ENCODE peak calls at places on chromosome 22, in nine cellular contexts. One of them, this sample, is unnamed.

GRCh38 chr22:35749808-35750207 is 32.1 kb downstream of the APOL5 start:
- DNase-seq in foreskin fibroblast: peak; percentile 76
- DNase-seq in cardiac muscle cell: peak; percentile 36
- DNase-seq in endothelial cell: no peak
- DNase-seq in upper lobe of right lung: no peak
- DNase-seq in GM06990: peak; percentile 41
- DNase-seq in stomach: no peak
- DNase-seq in CD8-positive, alpha-beta T cell: no peak
- DNase-seq in neural progenitor cell: no peak
- DNase-seq in this sample: peak; percentile 30

GRCh38 chr22:17434856-17435255 is 65.6 kb downstream of the CECR2 start:
- DNase-seq in CD8-positive, alpha-beta T cell: no peak
- DNase-seq in endothelial cell: no peak
- DNase-seq in GM06990: no peak
- DNase-seq in upper lobe of right lung: no peak
- DNase-seq in foreskin fibroblast: no peak
- DNase-seq in neural progenitor cell: no peak
- DNase-seq in stomach: no peak
- DNase-seq in cardiac muscle cell: no peak
- DNase-seq in this sample: no peak

GRCh38 chr22:20601308-20601707 is 93.9 kb downstream of the MED15 start:
- DNase-seq in GM06990: no peak
- DNase-seq in CD8-positive, alpha-beta T cell: no peak
- DNase-seq in foreskin fibroblast: no peak
- DNase-seq in cardiac muscle cell: no peak
- DNase-seq in upper lobe of right lung: no peak
- DNase-seq in endothelial cell: no peak
- DNase-seq in stomach: no peak
- DNase-seq in neural progenitor cell: no peak
- DNase-seq in this sample: no peak

GRCh38 chr22:50307891-50308596 is 598 bp upstream of the PLXNB2 start:
- DNase-seq in GM06990: peak; percentile 58
- DNase-seq in neural progenitor cell: no peak
- DNase-seq in endothelial cell: no peak
- DNase-seq in cardiac muscle cell: no peak
- DNase-seq in upper lobe of right lung: no peak
- DNase-seq in stomach: no peak
- DNase-seq in foreskin fibroblast: no peak
- DNase-seq in CD8-positive, alpha-beta T cell: no peak
- DNase-seq in this sample: no peak

GRCh38 chr22:43897751-43898261 is 6.0 kb upstream of the PNPLA5 start:
- DNase-seq in upper lobe of right lung: no peak
- DNase-seq in neural progenitor cell: no peak
- DNase-seq in stomach: no peak
- DNase-seq in cardiac muscle cell: no peak
- DNase-seq in GM06990: no peak
- DNase-seq in CD8-positive, alpha-beta T cell: no peak
- DNase-seq in foreskin fibroblast: peak; percentile 57
- DNase-seq in endothelial cell: no peak
- DNase-seq in this sample: no peak

GRCh38 chr22:36641902-36642640 is 61.5 kb downstream of the CACNG2 start:
- DNase-seq in foreskin fibroblast: peak; percentile 81
- DNase-seq in upper lobe of right lung: no peak
- DNase-seq in endothelial cell: no peak
- DNase-seq in GM06990: no peak
- DNase-seq in CD8-positive, alpha-beta T cell: no peak
- DNase-seq in cardiac muscle cell: no peak
- DNase-seq in stomach: no peak
- DNase-seq in neural progenitor cell: no peak
- DNase-seq in this sample: no peak

GRCh38 chr22:43707650-43708049 is 104.5 kb downstream of the EFCAB6 start:
- DNase-seq in upper lobe of right lung: no peak
- DNase-seq in stomach: no peak
- DNase-seq in foreskin fibroblast: peak; percentile 5
- DNase-seq in neural progenitor cell: no peak
- DNase-seq in endothelial cell: no peak
- DNase-seq in CD8-positive, alpha-beta T cell: no peak
- DNase-seq in cardiac muscle cell: no peak
- DNase-seq in GM06990: no peak
- DNase-seq in this sample: no peak

GRCh38 chr22:17201285-17201945 is 17.8 kb downstream of the ADA2 start:
- DNase-seq in neural progenitor cell: peak; percentile 32
- DNase-seq in upper lobe of right lung: no peak
- DNase-seq in stomach: no peak
- DNase-seq in cardiac muscle cell: peak; percentile 25
- DNase-seq in foreskin fibroblast: peak; percentile 42
- DNase-seq in GM06990: no peak
- DNase-seq in CD8-positive, alpha-beta T cell: no peak
- DNase-seq in endothelial cell: no peak
- DNase-seq in this sample: no peak

GRCh38 chr22:42947211-42947990 is 67.5 kb downstream of the PACSIN2 start:
- DNase-seq in upper lobe of right lung: no peak
- DNase-seq in stomach: peak; percentile 89
- DNase-seq in foreskin fibroblast: no peak
- DNase-seq in neural progenitor cell: peak; percentile 28
- DNase-seq in GM06990: no peak
- DNase-seq in CD8-positive, alpha-beta T cell: no peak
- DNase-seq in cardiac muscle cell: peak; percentile 42
- DNase-seq in endothelial cell: no peak
- DNase-seq in this sample: no peak

GRCh38 chr22:31944700-31945477 is 554 bp downstream of the YWHAH start:
- DNase-seq in endothelial cell: peak; percentile 37
- DNase-seq in neural progenitor cell: no peak
- DNase-seq in cardiac muscle cell: peak; percentile 52
- DNase-seq in CD8-positive, alpha-beta T cell: peak; percentile 13
- DNase-seq in upper lobe of right lung: peak; percentile 83
- DNase-seq in foreskin fibroblast: no peak
- DNase-seq in stomach: peak; percentile 52
- DNase-seq in GM06990: peak; percentile 27
- DNase-seq in this sample: no peak

GRCh38 chr22:36317658-36318271 is 64.8 kb downstream of the APOL1 start:
- DNase-seq in stomach: no peak
- DNase-seq in upper lobe of right lung: no peak
- DNase-seq in foreskin fibroblast: no peak
- DNase-seq in CD8-positive, alpha-beta T cell: no peak
- DNase-seq in GM06990: no peak
- DNase-seq in endothelial cell: no peak
- DNase-seq in cardiac muscle cell: no peak
- DNase-seq in neural progenitor cell: no peak
- DNase-seq in this sample: no peak

GRCh38 chr22:35477911-35478582 is 62.6 kb upstream of the RASD2 start:
- DNase-seq in endothelial cell: no peak
- DNase-seq in neural progenitor cell: no peak
- DNase-seq in CD8-positive, alpha-beta T cell: no peak
- DNase-seq in stomach: no peak
- DNase-seq in cardiac muscle cell: no peak
- DNase-seq in upper lobe of right lung: no peak
- DNase-seq in foreskin fibroblast: peak; percentile 50
- DNase-seq in GM06990: no peak
- DNase-seq in this sample: no peak

GRCh38 chr22:48593551-48593950 is 1234.1 kb downstream of the BRD1 start:
- DNase-seq in CD8-positive, alpha-beta T cell: no peak
- DNase-seq in cardiac muscle cell: no peak
- DNase-seq in neural progenitor cell: no peak
- DNase-seq in upper lobe of right lung: no peak
- DNase-seq in foreskin fibroblast: no peak
- DNase-seq in endothelial cell: no peak
- DNase-seq in GM06990: no peak
- DNase-seq in stomach: no peak
- DNase-seq in this sample: no peak

GRCh38 chr22:37187552-37187890 is 526 bp downstream of the C1QTNF6 start:
- DNase-seq in CD8-positive, alpha-beta T cell: no peak
- DNase-seq in GM06990: no peak
- DNase-seq in upper lobe of right lung: no peak
- DNase-seq in cardiac muscle cell: peak; percentile 23
- DNase-seq in endothelial cell: no peak
- DNase-seq in stomach: peak; percentile 38
- DNase-seq in foreskin fibroblast: peak; percentile 74
- DNase-seq in neural progenitor cell: no peak
- DNase-seq in this sample: no peak

GRCh38 chr22:41922940-41923594 is 3.5 kb downstream of the TNFRSF13C start:
- DNase-seq in endothelial cell: no peak
- DNase-seq in foreskin fibroblast: no peak
- DNase-seq in upper lobe of right lung: no peak
- DNase-seq in GM06990: no peak
- DNase-seq in cardiac muscle cell: no peak
- DNase-seq in stomach: no peak
- DNase-seq in neural progenitor cell: no peak
- DNase-seq in CD8-positive, alpha-beta T cell: no peak
- DNase-seq in this sample: no peak

GRCh38 chr22:17346578-17346977 is 22.7 kb upstream of the CECR2 start:
- DNase-seq in GM06990: no peak
- DNase-seq in upper lobe of right lung: no peak
- DNase-seq in neural progenitor cell: no peak
- DNase-seq in cardiac muscle cell: no peak
- DNase-seq in endothelial cell: no peak
- DNase-seq in foreskin fibroblast: no peak
- DNase-seq in CD8-positive, alpha-beta T cell: no peak
- DNase-seq in stomach: no peak
- DNase-seq in this sample: no peak

GRCh38 chr22:29136715-29137700 is 64.2 kb downstream of the KREMEN1 start:
- DNase-seq in neural progenitor cell: no peak
- DNase-seq in endothelial cell: no peak
- DNase-seq in upper lobe of right lung: no peak
- DNase-seq in cardiac muscle cell: no peak
- DNase-seq in stomach: no peak
- DNase-seq in GM06990: no peak
- DNase-seq in foreskin fibroblast: no peak
- DNase-seq in CD8-positive, alpha-beta T cell: no peak
- DNase-seq in this sample: no peak

GRCh38 chr22:29744902-29745301 is 21.9 kb downstream of the ZMAT5 start:
- DNase-seq in stomach: peak; percentile 35
- DNase-seq in neural progenitor cell: no peak
- DNase-seq in endothelial cell: no peak
- DNase-seq in upper lobe of right lung: no peak
- DNase-seq in GM06990: no peak
- DNase-seq in CD8-positive, alpha-beta T cell: no peak
- DNase-seq in cardiac muscle cell: no peak
- DNase-seq in foreskin fibroblast: peak; percentile 93
- DNase-seq in this sample: no peak

GRCh38 chr22:44426981-44427380 is 71.1 kb downstream of the RTL6 start:
- DNase-seq in cardiac muscle cell: no peak
- DNase-seq in foreskin fibroblast: no peak
- DNase-seq in CD8-positive, alpha-beta T cell: no peak
- DNase-seq in upper lobe of right lung: peak; percentile 30
- DNase-seq in GM06990: no peak
- DNase-seq in neural progenitor cell: no peak
- DNase-seq in endothelial cell: no peak
- DNase-seq in stomach: no peak
- DNase-seq in this sample: no peak

GRCh38 chr22:44999231-44999630 is 10.6 kb downstream of the PHF21B start:
- DNase-seq in CD8-positive, alpha-beta T cell: no peak
- DNase-seq in upper lobe of right lung: no peak
- DNase-seq in stomach: no peak
- DNase-seq in neural progenitor cell: no peak
- DNase-seq in cardiac muscle cell: no peak
- DNase-seq in GM06990: no peak
- DNase-seq in endothelial cell: no peak
- DNase-seq in foreskin fibroblast: no peak
- DNase-seq in this sample: no peak

GRCh38 chr22:22195265-22196017 is 49.1 kb upstream of the VPREB1 start:
- DNase-seq in cardiac muscle cell: peak; percentile 74
- DNase-seq in GM06990: peak; percentile 77
- DNase-seq in endothelial cell: peak; percentile 80
- DNase-seq in stomach: peak; percentile 83
- DNase-seq in foreskin fibroblast: peak; percentile 61
- DNase-seq in neural progenitor cell: peak; percentile 90
- DNase-seq in upper lobe of right lung: peak; percentile 83
- DNase-seq in CD8-positive, alpha-beta T cell: peak; percentile 79
- DNase-seq in this sample: peak; percentile 87
- TF ChIP-seq CTCF in cardiac muscle cell: peak; percentile 88
- TF ChIP-seq CTCF in GM06990: peak; percentile 94
- TF ChIP-seq CTCF in endothelial cell: peak; percentile 97
- TF ChIP-seq CTCF in stomach: peak; percentile 83
- TF ChIP-seq CTCF in foreskin fibroblast: peak; percentile 71
- TF ChIP-seq CTCF in neural progenitor cell: peak; percentile 96
- TF ChIP-seq CTCF in upper lobe of right lung: peak; percentile 80
- TF ChIP-seq CTCF in CD8-positive, alpha-beta T cell: peak; percentile 95
- TF ChIP-seq CTCF in this sample: peak; percentile 91

GRCh38 chr22:39638958-39639357 is 68.4 kb downstream of the CACNA1I start:
- DNase-seq in endothelial cell: no peak
- DNase-seq in neural progenitor cell: no peak
- DNase-seq in stomach: no peak
- DNase-seq in CD8-positive, alpha-beta T cell: no peak
- DNase-seq in cardiac muscle cell: no peak
- DNase-seq in upper lobe of right lung: no peak
- DNase-seq in GM06990: no peak
- DNase-seq in foreskin fibroblast: peak; percentile 25
- DNase-seq in this sample: no peak
- TF ChIP-seq CTCF in endothelial cell: no peak
- TF ChIP-seq CTCF in neural progenitor cell: no peak
- TF ChIP-seq CTCF in stomach: no peak
- TF ChIP-seq CTCF in CD8-positive, alpha-beta T cell: no peak
- TF ChIP-seq CTCF in cardiac muscle cell: no peak
- TF ChIP-seq CTCF in upper lobe of right lung: no peak
- TF ChIP-seq CTCF in GM06990: no peak
- TF ChIP-seq CTCF in foreskin fibroblast: no peak
- TF ChIP-seq CTCF in this sample: no peak

GRCh38 chr22:27329471-27329870 is 472.1 kb downstream of the MN1 start:
- DNase-seq in GM06990: no peak
- DNase-seq in cardiac muscle cell: peak; percentile 36
- DNase-seq in neural progenitor cell: peak; percentile 68
- DNase-seq in endothelial cell: no peak
- DNase-seq in upper lobe of right lung: no peak
- DNase-seq in foreskin fibroblast: no peak
- DNase-seq in CD8-positive, alpha-beta T cell: no peak
- DNase-seq in stomach: no peak
- DNase-seq in this sample: no peak
- TF ChIP-seq CTCF in GM06990: no peak
- TF ChIP-seq CTCF in cardiac muscle cell: no peak
- TF ChIP-seq CTCF in neural progenitor cell: no peak
- TF ChIP-seq CTCF in endothelial cell: no peak
- TF ChIP-seq CTCF in upper lobe of right lung: no peak
- TF ChIP-seq CTCF in foreskin fibroblast: no peak
- TF ChIP-seq CTCF in CD8-positive, alpha-beta T cell: no peak
- TF ChIP-seq CTCF in stomach: no peak
- TF ChIP-seq CTCF in this sample: no peak

GRCh38 chr22:39408807-39409206 is 9.2 kb downstream of the TAB1 start:
- DNase-seq in neural progenitor cell: no peak
- DNase-seq in foreskin fibroblast: no peak
- DNase-seq in GM06990: no peak
- DNase-seq in stomach: no peak
- DNase-seq in CD8-positive, alpha-beta T cell: no peak
- DNase-seq in cardiac muscle cell: no peak
- DNase-seq in upper lobe of right lung: no peak
- DNase-seq in endothelial cell: no peak
- DNase-seq in this sample: no peak

GRCh38 chr22:39409630-39410029 is 10.1 kb downstream of the TAB1 start:
- DNase-seq in GM06990: no peak
- DNase-seq in foreskin fibroblast: no peak
- DNase-seq in upper lobe of right lung: no peak
- DNase-seq in neural progenitor cell: no peak
- DNase-seq in cardiac muscle cell: no peak
- DNase-seq in endothelial cell: no peak
- DNase-seq in CD8-positive, alpha-beta T cell: no peak
- DNase-seq in stomach: no peak
- DNase-seq in this sample: no peak

GRCh38 chr22:39405346-39406085 is 5.9 kb downstream of the TAB1 start:
- DNase-seq in GM06990: no peak
- DNase-seq in CD8-positive, alpha-beta T cell: no peak
- DNase-seq in foreskin fibroblast: peak; percentile 84
- DNase-seq in neural progenitor cell: peak; percentile 18
- DNase-seq in cardiac muscle cell: peak; percentile 19
- DNase-seq in endothelial cell: no peak
- DNase-seq in stomach: no peak
- DNase-seq in upper lobe of right lung: no peak
- DNase-seq in this sample: no peak

GRCh38 chr22:39408173-39408572 is 8.6 kb downstream of the TAB1 start:
- DNase-seq in cardiac muscle cell: no peak
- DNase-seq in stomach: no peak
- DNase-seq in GM06990: no peak
- DNase-seq in endothelial cell: no peak
- DNase-seq in upper lobe of right lung: no peak
- DNase-seq in neural progenitor cell: no peak
- DNase-seq in foreskin fibroblast: no peak
- DNase-seq in CD8-positive, alpha-beta T cell: no peak
- DNase-seq in this sample: no peak
- TF ChIP-seq CTCF in cardiac muscle cell: no peak
- TF ChIP-seq CTCF in stomach: no peak
- TF ChIP-seq CTCF in GM06990: no peak
- TF ChIP-seq CTCF in endothelial cell: no peak
- TF ChIP-seq CTCF in upper lobe of right lung: no peak
- TF ChIP-seq CTCF in neural progenitor cell: no peak
- TF ChIP-seq CTCF in foreskin fibroblast: no peak
- TF ChIP-seq CTCF in CD8-positive, alpha-beta T cell: no peak
- TF ChIP-seq CTCF in this sample: no peak

This sample was measured in GM10248.